ENCODE peak calls at places on chromosomes 7 and 10, in nine cellular contexts. One of them, this sample, is unnamed.

GRCh38 chr10:44937201-44938005 is 22.2 kb upstream of the RASSF4 start:
- DNase-seq in foreskin fibroblast: peak
- DNase-seq in lower lobe of right lung: no peak
- DNase-seq in psoas muscle: no peak
- DNase-seq in MM.1S: no peak
- DNase-seq in omental fat pad: no peak
- DNase-seq in mesothelial cell of epicardium: no peak
- DNase-seq in cardiac muscle cell: peak
- DNase-seq in sigmoid colon: peak
- DNase-seq in this sample: peak

GRCh38 chr7:831596-832291 is 532 bp upstream of the SUN1 start:
- DNase-seq in foreskin fibroblast: peak
- DNase-seq in lower lobe of right lung: no peak
- DNase-seq in psoas muscle: no peak
- DNase-seq in MM.1S: peak
- DNase-seq in omental fat pad: no peak
- DNase-seq in mesothelial cell of epicardium: no peak
- DNase-seq in cardiac muscle cell: peak
- DNase-seq in sigmoid colon: no peak
- DNase-seq in this sample: no peak

GRCh38 chr10:44731271-44731670 is 179.9 kb upstream of the TMEM72 start:
- DNase-seq in foreskin fibroblast: no peak
- DNase-seq in lower lobe of right lung: no peak
- DNase-seq in psoas muscle: no peak
- DNase-seq in MM.1S: peak
- DNase-seq in omental fat pad: no peak
- DNase-seq in mesothelial cell of epicardium: no peak
- DNase-seq in cardiac muscle cell: no peak
- DNase-seq in sigmoid colon: no peak
- DNase-seq in this sample: no peak

GRCh38 chr10:7686351-7687171 is 16.6 kb upstream of the ITIH2 start:
- DNase-seq in foreskin fibroblast: no peak
- DNase-seq in lower lobe of right lung: peak
- DNase-seq in psoas muscle: no peak
- DNase-seq in MM.1S: no peak
- DNase-seq in omental fat pad: no peak
- DNase-seq in mesothelial cell of epicardium: no peak
- DNase-seq in cardiac muscle cell: no peak
- DNase-seq in sigmoid colon: no peak
- DNase-seq in this sample: no peak

GRCh38 chr10:132143162-132143561 is 43.6 kb upstream of the DPYSL4 start:
- DNase-seq in foreskin fibroblast: peak
- DNase-seq in lower lobe of right lung: no peak
- DNase-seq in psoas muscle: no peak
- DNase-seq in MM.1S: no peak
- DNase-seq in omental fat pad: no peak
- DNase-seq in mesothelial cell of epicardium: no peak
- DNase-seq in cardiac muscle cell: peak
- DNase-seq in sigmoid colon: no peak
- DNase-seq in this sample: peak

GRCh38 chr7:133061357-133061756 is 20.5 kb downstream of the CHCHD3 start:
- DNase-seq in foreskin fibroblast: no peak
- DNase-seq in lower lobe of right lung: no peak
- DNase-seq in psoas muscle: no peak
- DNase-seq in MM.1S: no peak
- DNase-seq in omental fat pad: no peak
- DNase-seq in mesothelial cell of epicardium: no peak
- DNase-seq in cardiac muscle cell: peak
- DNase-seq in sigmoid colon: no peak
- DNase-seq in this sample: no peak

GRCh38 chr7:114539575-114539974 is 125.0 kb downstream of the FOXP2 start:
- DNase-seq in foreskin fibroblast: peak
- DNase-seq in lower lobe of right lung: no peak
- DNase-seq in psoas muscle: no peak
- DNase-seq in MM.1S: no peak
- DNase-seq in omental fat pad: no peak
- DNase-seq in mesothelial cell of epicardium: no peak
- DNase-seq in cardiac muscle cell: peak
- DNase-seq in sigmoid colon: no peak
- DNase-seq in this sample: no peak

GRCh38 chr7:123633553-123633952 is 22.1 kb upstream of the LMOD2 start:
- DNase-seq in foreskin fibroblast: peak
- DNase-seq in lower lobe of right lung: no peak
- DNase-seq in psoas muscle: no peak
- DNase-seq in MM.1S: no peak
- DNase-seq in omental fat pad: no peak
- DNase-seq in mesothelial cell of epicardium: no peak
- DNase-seq in cardiac muscle cell: peak
- DNase-seq in sigmoid colon: no peak
- DNase-seq in this sample: no peak

GRCh38 chr10:27742926-27743735 is 2.5 kb downstream of the MKX start:
- DNase-seq in foreskin fibroblast: peak
- DNase-seq in lower lobe of right lung: peak
- DNase-seq in psoas muscle: peak
- DNase-seq in MM.1S: peak
- DNase-seq in omental fat pad: no peak
- DNase-seq in mesothelial cell of epicardium: peak
- DNase-seq in cardiac muscle cell: peak
- DNase-seq in sigmoid colon: peak
- DNase-seq in this sample: peak

GRCh38 chr7:124155400-124156022 is 122.6 kb upstream of the TMEM229A start:
- DNase-seq in foreskin fibroblast: peak
- DNase-seq in lower lobe of right lung: no peak
- DNase-seq in psoas muscle: no peak
- DNase-seq in MM.1S: peak
- DNase-seq in omental fat pad: no peak
- DNase-seq in mesothelial cell of epicardium: no peak
- DNase-seq in cardiac muscle cell: peak
- DNase-seq in sigmoid colon: no peak
- DNase-seq in this sample: no peak

GRCh38 chr7:122902751-122903495 is 16.7 kb upstream of the CADPS2 start:
- DNase-seq in foreskin fibroblast: no peak
- DNase-seq in lower lobe of right lung: no peak
- DNase-seq in psoas muscle: no peak
- DNase-seq in MM.1S: no peak
- DNase-seq in omental fat pad: no peak
- DNase-seq in mesothelial cell of epicardium: no peak
- DNase-seq in cardiac muscle cell: peak
- DNase-seq in sigmoid colon: no peak
- DNase-seq in this sample: no peak

GRCh38 chr10:108166401-108166800 is 1001.9 kb upstream of the SORCS1 start:
- DNase-seq in foreskin fibroblast: no peak
- DNase-seq in lower lobe of right lung: no peak
- DNase-seq in psoas muscle: no peak
- DNase-seq in MM.1S: no peak
- DNase-seq in omental fat pad: no peak
- DNase-seq in mesothelial cell of epicardium: no peak
- DNase-seq in cardiac muscle cell: no peak
- DNase-seq in sigmoid colon: no peak
- DNase-seq in this sample: no peak

GRCh38 chr7:40298421-40298820 is 163.6 kb downstream of the SUGCT start:
- DNase-seq in foreskin fibroblast: peak
- DNase-seq in lower lobe of right lung: no peak
- DNase-seq in psoas muscle: no peak
- DNase-seq in MM.1S: no peak
- DNase-seq in omental fat pad: no peak
- DNase-seq in mesothelial cell of epicardium: no peak
- DNase-seq in cardiac muscle cell: peak
- DNase-seq in sigmoid colon: no peak
- DNase-seq in this sample: no peak

GRCh38 chr10:26216577-26216948 is at the start of gene GAD2:
- DNase-seq in foreskin fibroblast: no peak
- DNase-seq in lower lobe of right lung: no peak
- DNase-seq in psoas muscle: no peak
- DNase-seq in MM.1S: no peak
- DNase-seq in omental fat pad: no peak
- DNase-seq in mesothelial cell of epicardium: no peak
- DNase-seq in cardiac muscle cell: no peak
- DNase-seq in sigmoid colon: no peak
- DNase-seq in this sample: no peak

GRCh38 chr7:111958431-111958830 is 247.8 kb downstream of the DOCK4 start:
- DNase-seq in foreskin fibroblast: no peak
- DNase-seq in lower lobe of right lung: no peak
- DNase-seq in psoas muscle: no peak
- DNase-seq in MM.1S: no peak
- DNase-seq in omental fat pad: no peak
- DNase-seq in mesothelial cell of epicardium: no peak
- DNase-seq in cardiac muscle cell: no peak
- DNase-seq in sigmoid colon: no peak
- DNase-seq in this sample: no peak

GRCh38 chr7:30238721-30239441 is 45.5 kb upstream of the ZNRF2 start:
- DNase-seq in foreskin fibroblast: peak
- DNase-seq in lower lobe of right lung: peak
- DNase-seq in psoas muscle: peak
- DNase-seq in MM.1S: peak
- DNase-seq in omental fat pad: peak
- DNase-seq in mesothelial cell of epicardium: no peak
- DNase-seq in cardiac muscle cell: peak
- DNase-seq in sigmoid colon: peak
- DNase-seq in this sample: peak

GRCh38 chr10:132412316-132413192 is 15.6 kb downstream of the PWWP2B start:
- DNase-seq in foreskin fibroblast: no peak
- DNase-seq in lower lobe of right lung: peak
- DNase-seq in psoas muscle: peak
- DNase-seq in MM.1S: no peak
- DNase-seq in omental fat pad: no peak
- DNase-seq in mesothelial cell of epicardium: no peak
- DNase-seq in cardiac muscle cell: no peak
- DNase-seq in sigmoid colon: no peak
- DNase-seq in this sample: peak

GRCh38 chr10:29409241-29410051 is 120.6 kb downstream of the LYZL1 start:
- DNase-seq in foreskin fibroblast: peak
- DNase-seq in lower lobe of right lung: peak
- DNase-seq in psoas muscle: peak
- DNase-seq in MM.1S: no peak
- DNase-seq in omental fat pad: peak
- DNase-seq in mesothelial cell of epicardium: no peak
- DNase-seq in cardiac muscle cell: peak
- DNase-seq in sigmoid colon: peak
- DNase-seq in this sample: peak
- TF ChIP-seq CTCF in foreskin fibroblast: no peak
- TF ChIP-seq CTCF in lower lobe of right lung: peak
- TF ChIP-seq CTCF in psoas muscle: no peak
- TF ChIP-seq CTCF in MM.1S: no peak
- TF ChIP-seq CTCF in omental fat pad: no peak
- TF ChIP-seq CTCF in mesothelial cell of epicardium: no peak
- TF ChIP-seq CTCF in cardiac muscle cell: no peak
- TF ChIP-seq CTCF in sigmoid colon: no peak
- TF ChIP-seq CTCF in this sample: no peak

DNA sequence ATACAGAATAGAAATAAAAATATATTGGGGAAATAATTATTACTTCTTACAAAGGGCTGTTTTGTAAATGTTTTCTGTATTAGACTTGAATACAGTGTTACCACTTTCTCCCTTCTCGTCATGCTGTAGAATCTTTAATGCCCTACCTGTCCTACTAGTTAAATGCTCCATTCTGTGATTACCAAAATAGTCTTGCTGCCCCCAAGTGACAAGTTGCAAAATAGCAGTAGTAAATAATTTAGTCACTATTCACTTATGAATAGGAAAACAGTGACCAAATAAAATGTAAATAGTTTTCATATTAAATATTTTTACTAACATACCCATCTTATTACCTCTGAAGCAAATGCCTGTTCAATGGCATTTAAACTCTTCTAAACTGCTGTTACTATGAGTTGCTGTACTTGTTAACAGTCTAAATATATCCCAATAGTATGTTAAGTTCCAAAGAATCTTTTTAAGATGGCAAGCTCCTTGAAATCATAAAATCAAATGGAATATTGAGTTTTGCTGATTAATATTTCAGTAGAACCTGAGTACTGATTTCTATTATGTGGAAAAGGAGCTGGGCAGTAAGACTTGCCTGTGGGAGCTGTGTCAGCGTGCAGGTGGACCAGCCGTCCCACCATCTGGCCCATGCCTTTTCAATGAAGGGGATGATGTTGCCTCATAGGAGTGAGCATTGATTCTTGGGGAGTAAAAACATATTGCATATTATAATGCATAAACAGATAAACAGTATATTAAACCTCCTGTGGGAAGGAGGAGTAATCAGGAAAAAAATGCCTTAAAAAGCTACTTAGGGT is 18.1 kb upstream of the OIT3 start:
- DNase-seq in foreskin fibroblast: peak
- DNase-seq in lower lobe of right lung: no peak
- DNase-seq in psoas muscle: no peak
- DNase-seq in MM.1S: peak
- DNase-seq in omental fat pad: no peak
- DNase-seq in mesothelial cell of epicardium: no peak
- DNase-seq in cardiac muscle cell: peak
- DNase-seq in sigmoid colon: no peak
- DNase-seq in this sample: no peak
- TF ChIP-seq CTCF in foreskin fibroblast: peak
- TF ChIP-seq CTCF in lower lobe of right lung: peak
- TF ChIP-seq CTCF in psoas muscle: peak
- TF ChIP-seq CTCF in MM.1S: peak
- TF ChIP-seq CTCF in omental fat pad: no peak
- TF ChIP-seq CTCF in mesothelial cell of epicardium: no peak
- TF ChIP-seq CTCF in cardiac muscle cell: peak
- TF ChIP-seq CTCF in sigmoid colon: peak
- TF ChIP-seq CTCF in this sample: no peak

GRCh38 chr10:78588194-78588811 is 480.5 kb upstream of the ZMIZ1 start:
- DNase-seq in foreskin fibroblast: no peak
- DNase-seq in lower lobe of right lung: no peak
- DNase-seq in psoas muscle: no peak
- DNase-seq in MM.1S: no peak
- DNase-seq in omental fat pad: no peak
- DNase-seq in mesothelial cell of epicardium: no peak
- DNase-seq in cardiac muscle cell: peak
- DNase-seq in sigmoid colon: peak
- DNase-seq in this sample: no peak
- TF ChIP-seq CTCF in foreskin fibroblast: no peak
- TF ChIP-seq CTCF in lower lobe of right lung: no peak
- TF ChIP-seq CTCF in psoas muscle: no peak
- TF ChIP-seq CTCF in MM.1S: no peak
- TF ChIP-seq CTCF in omental fat pad: no peak
- TF ChIP-seq CTCF in mesothelial cell of epicardium: no peak
- TF ChIP-seq CTCF in cardiac muscle cell: no peak
- TF ChIP-seq CTCF in sigmoid colon: no peak
- TF ChIP-seq CTCF in this sample: no peak

DNA sequence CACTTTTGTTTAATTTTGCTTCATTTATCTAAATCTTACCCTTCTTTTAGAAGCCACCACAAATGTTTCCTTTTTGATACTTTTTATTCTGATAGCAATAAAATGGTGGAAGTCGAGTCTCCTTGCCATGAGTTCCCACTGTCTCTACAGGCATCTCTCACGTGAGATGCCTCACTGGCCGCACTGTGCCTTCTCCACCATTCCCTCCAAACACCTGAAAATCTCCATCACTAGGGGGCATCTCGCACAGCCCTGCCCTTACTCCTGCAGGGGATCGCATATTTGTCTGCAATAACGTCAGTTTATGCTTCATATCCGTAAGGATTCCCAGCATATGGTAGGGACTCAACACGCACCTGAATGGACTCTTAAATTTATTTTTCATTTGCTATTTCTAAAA is 56.3 kb upstream of the NCAPG2 start:
- DNase-seq in foreskin fibroblast: no peak
- DNase-seq in lower lobe of right lung: no peak
- DNase-seq in psoas muscle: no peak
- DNase-seq in MM.1S: no peak
- DNase-seq in omental fat pad: no peak
- DNase-seq in mesothelial cell of epicardium: no peak
- DNase-seq in cardiac muscle cell: no peak
- DNase-seq in sigmoid colon: no peak
- DNase-seq in this sample: no peak
- TF ChIP-seq CTCF in foreskin fibroblast: peak
- TF ChIP-seq CTCF in lower lobe of right lung: no peak
- TF ChIP-seq CTCF in psoas muscle: no peak
- TF ChIP-seq CTCF in MM.1S: no peak
- TF ChIP-seq CTCF in omental fat pad: no peak
- TF ChIP-seq CTCF in mesothelial cell of epicardium: no peak
- TF ChIP-seq CTCF in cardiac muscle cell: peak
- TF ChIP-seq CTCF in sigmoid colon: no peak
- TF ChIP-seq CTCF in this sample: no peak

This sample was measured in left lung.